ENCODE peak calls at places on chromosomes 12 and 14, in seven cellular contexts. R is GM10248, B is adrenal gland, Z is heart right ventricle, H is HFFc6, A is uterus, M is lung. Q is an unnamed sample.
A peak's percentile ranks its signal among the peaks of the same experiment; 100 is the strongest.

GRCh38 chr14:99768381-99768780 is 24.8 kb upstream of the EML1 start:
- DNase-seq in R (no peak), B (no peak), Z (no peak), H (no peak), A (peak; percentile 8), M (no peak), Q (no peak)

GRCh38 chr14:74394549-74394948 is 31.5 kb downstream of the SYNDIG1L start:
- DNase-seq in R (no peak), B (no peak), Z (no peak), H (no peak), A (no peak), M (no peak), Q (no peak)

GRCh38 chr12:54936736-54937135 is 47.8 kb downstream of the TESPA1 start:
- DNase-seq in R (no peak), B (no peak), Z (no peak), H (no peak), A (no peak), M (no peak), Q (no peak)

GRCh38 chr14:91858536-91859275 is 8.6 kb downstream of the TC2N start:
- DNase-seq in R (peak; percentile 39), B (no peak), Z (no peak), H (peak; percentile 69), A (no peak), M (no peak), Q (peak; percentile 49)

GRCh38 chr12:85468356-85469157 is 188.5 kb downstream of the ALX1 start:
- DNase-seq in R (peak; percentile 55), B (peak; percentile 57), Z (peak; percentile 12), H (peak; percentile 45), A (no peak), M (peak; percentile 39), Q (peak; percentile 53)

GRCh38 chr14:86357866-86358265 is 827.9 kb downstream of the FLRT2 start:
- DNase-seq in R (no peak), B (no peak), Z (no peak), H (no peak), A (no peak), M (no peak), Q (no peak)

GRCh38 chr12:38931461-38931860 is 26.1 kb upstream of the CPNE8 start:
- DNase-seq in R (no peak), B (no peak), Z (no peak), H (no peak), A (no peak), M (no peak), Q (no peak)

GRCh38 chr14:74683406-74683805 is 29.5 kb downstream of the AREL1 start:
- DNase-seq in R (no peak), B (peak; percentile 33), Z (no peak), H (no peak), A (no peak), M (no peak), Q (no peak)

GRCh38 chr12:11621797-11622423 is 27.6 kb upstream of the ETV6 start:
- DNase-seq in R (no peak), B (peak; percentile 16), Z (peak; percentile 20), H (no peak), A (no peak), M (no peak), Q (no peak)

GRCh38 chr14:32576088-32576795 is 247.1 kb downstream of the AKAP6 start:
- DNase-seq in R (peak; percentile 22), B (peak; percentile 60), Z (peak; percentile 34), H (peak; percentile 47), A (peak; percentile 57), M (peak; percentile 33), Q (peak; percentile 35)

GRCh38 chr14:75885829-75886228 is 96.0 kb downstream of the TGFB3 start:
- DNase-seq in R (no peak), B (no peak), Z (no peak), H (peak; percentile 72), A (no peak), M (no peak), Q (no peak)

GRCh38 chr12:118107026-118107425 is 3.2 kb upstream of the VSIG10 start:
- DNase-seq in R (no peak), B (no peak), Z (no peak), H (no peak), A (no peak), M (no peak), Q (no peak)

GRCh38 chr12:46659032-46659703 is 166.6 kb downstream of the SLC38A4 start:
- DNase-seq in R (no peak), B (no peak), Z (no peak), H (no peak), A (no peak), M (no peak), Q (no peak)
- TF ChIP-seq CTCF in R (no peak), B (no peak), Z (no peak), H (no peak), A (no peak), M (no peak), Q (no peak)

DNA sequence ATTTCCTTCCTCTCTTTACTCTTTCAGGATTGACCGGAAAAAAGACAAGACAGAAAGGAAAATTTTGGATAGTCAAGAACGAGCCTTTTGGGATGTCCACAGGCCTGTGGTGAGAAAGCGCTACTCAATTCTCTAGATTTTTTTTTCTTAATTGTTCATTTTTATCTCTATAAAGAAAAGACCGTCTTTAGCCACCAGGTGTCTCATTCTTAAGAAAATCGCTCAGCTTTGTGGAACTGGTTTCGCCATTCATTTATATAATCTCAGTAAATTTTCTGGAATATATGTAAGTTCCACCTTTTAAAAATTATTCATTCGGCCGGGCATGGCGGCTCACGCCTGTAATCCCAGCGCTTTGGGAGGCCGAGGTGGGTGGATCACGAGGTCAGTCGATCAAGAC is 421.1 kb downstream of the DPF3 start:
- DNase-seq in R (no peak), B (no peak), Z (no peak), H (no peak), A (no peak), M (no peak), Q (no peak)
- TF ChIP-seq CTCF in R (no peak), B (no peak), Z (no peak), H (peak; percentile 55), A (no peak), M (no peak), Q (no peak)

GRCh38 chr14:69789118-69789640 is 7.9 kb downstream of the SLC10A1 start:
- DNase-seq in R (no peak), B (no peak), Z (no peak), H (no peak), A (no peak), M (no peak), Q (no peak)
- TF ChIP-seq CTCF in R (no peak), B (no peak), Z (no peak), H (no peak), A (no peak), M (no peak), Q (no peak)

GRCh38 chr14:103298620-103299019 is 35.4 kb upstream of the EIF5 start:
- DNase-seq in R (no peak), B (no peak), Z (no peak), H (no peak), A (no peak), M (no peak), Q (no peak)
- TF ChIP-seq CTCF in R (no peak), B (no peak), Z (no peak), H (peak; percentile 41), A (no peak), M (no peak), Q (no peak)

Q was measured in GM20000.